ENCODE peak calls at places on chromosomes 7 and 10, in seven cellular contexts. Q, M, F, W, K, P and E are unnamed samples.
A peak's percentile ranks its signal among the peaks of the same experiment; 100 is the strongest.

GRCh38 chr10:23516530-23516929 is 77.7 kb downstream of the OTUD1 start:
- DNase-seq in M (no peak), K (no peak), W (no peak), P (no peak), F (no peak), Q (no peak), E (no peak)

GRCh38 chr7:50069613-50070012 is 23.4 kb downstream of the ZPBP start:
- DNase-seq in Q (no peak), K (peak; percentile 31), W (peak; percentile 21), M (no peak), F (no peak), P (no peak), E (no peak)

GRCh38 chr7:100575206-100575631 is 1.5 kb upstream of the SAP25 start:
- DNase-seq in W (no peak), P (no peak), M (no peak), K (no peak), Q (no peak), F (no peak), E (no peak)

GRCh38 chr7:90999989-91000979 is 263.9 kb upstream of the FZD1 start:
- DNase-seq in Q (no peak), F (no peak), M (no peak), P (no peak), K (no peak), W (no peak), E (no peak)

GRCh38 chr10:93402192-93402591 is 79.9 kb downstream of the MYOF start:
- DNase-seq in W (no peak), F (no peak), K (no peak), M (no peak), P (no peak), Q (no peak), E (no peak)

GRCh38 chr7:106679153-106679931 is 18.4 kb upstream of the CCDC71L start:
- DNase-seq in F (no peak), P (no peak), K (peak; percentile 19), Q (no peak), W (no peak), M (no peak), E (no peak)

GRCh38 chr10:62794306-62794705 is 10.2 kb upstream of the ADO start:
- DNase-seq in F (no peak), P (no peak), M (no peak), W (no peak), Q (no peak), K (no peak), E (no peak)

GRCh38 chr10:117254774-117255735 is 14.1 kb downstream of the SLC18A2 start:
- DNase-seq in F (peak; percentile 70), Q (no peak), K (no peak), M (no peak), W (no peak), P (no peak), E (no peak)

GRCh38 chr7:158743219-158743618 is 38.6 kb upstream of the NCAPG2 start:
- DNase-seq in M (no peak), P (no peak), W (no peak), F (no peak), K (no peak), Q (no peak), E (no peak)

GRCh38 chr7:265192-265997 is 24.6 kb upstream of the FOXL3 start:
- DNase-seq in W (no peak), Q (no peak), K (no peak), P (no peak), M (peak; percentile 5), F (peak; percentile 64), E (no peak)

GRCh38 chr10:17647316-17647715 is 3.4 kb downstream of the STAM start:
- DNase-seq in F (no peak), Q (no peak), W (no peak), K (no peak), M (no peak), P (no peak), E (no peak)
- H3K4me1 ChIP-seq in F (peaks cover 13% of the 10 kb centered on the region), Q (peaks cover 63% of the 10 kb centered on the region), W (peaks cover 60% of the 10 kb centered on the region), K (peaks cover 12% of the 10 kb centered on the region), M (peaks cover 34% of the 10 kb centered on the region), P (peaks cover 3% of the 10 kb centered on the region), E (peaks cover 32% of the 10 kb centered on the region)

GRCh38 chr10:98168147-98168546 is 33.7 kb downstream of the R3HCC1L start:
- DNase-seq in Q (no peak), K (no peak), W (no peak), F (no peak), P (no peak), M (no peak), E (no peak)

GRCh38 chr10:98167191-98167590 is 32.7 kb downstream of the R3HCC1L start:
- DNase-seq in W (no peak), P (no peak), K (no peak), Q (no peak), M (no peak), F (no peak), E (no peak)

GRCh38 chr10:98158576-98158975 is 24.1 kb downstream of the R3HCC1L start:
- DNase-seq in M (no peak), Q (no peak), K (no peak), P (no peak), W (no peak), F (no peak), E (no peak)

GRCh38 chr10:98168766-98169165 is 34.3 kb downstream of the R3HCC1L start:
- DNase-seq in Q (no peak), P (no peak), M (no peak), K (no peak), W (no peak), F (no peak), E (no peak)

GRCh38 chr10:98163941-98164340 is 29.5 kb downstream of the R3HCC1L start:
- DNase-seq in Q (no peak), F (no peak), P (no peak), M (no peak), W (no peak), K (no peak), E (no peak)
- H3K36me3 ChIP-seq in Q (no peaks in the 10 kb centered on the region), F (peaks cover 7% of the 10 kb centered on the region), P (peaks cover 31% of the 10 kb centered on the region), M (no peaks in the 10 kb centered on the region), W (no peaks in the 10 kb centered on the region), K (no peaks in the 10 kb centered on the region), E (no peaks in the 10 kb centered on the region)

DNA sequence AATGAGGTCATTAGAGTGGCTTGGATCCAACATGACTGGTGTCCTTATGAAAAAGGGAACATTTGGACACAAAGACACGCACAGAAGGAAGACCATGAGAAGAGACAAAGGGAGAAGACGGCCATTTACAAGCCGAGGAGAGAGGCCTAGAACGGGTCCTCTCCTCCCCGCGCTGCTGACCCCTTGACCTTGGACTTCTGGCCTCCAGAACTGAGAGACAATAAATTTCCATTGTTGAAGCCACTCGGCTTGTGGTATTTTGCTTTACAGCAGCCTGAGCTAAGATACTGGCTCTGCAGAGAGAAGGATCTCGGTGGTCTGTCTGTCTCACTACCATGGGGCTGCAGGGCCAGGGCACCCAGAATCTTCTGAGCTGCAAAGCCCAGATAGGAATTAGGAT is 38.1 kb upstream of the ECHDC3 start:
- DNase-seq in M (no peak), W (no peak), P (no peak), K (no peak), Q (no peak), F (no peak), E (no peak)
- H3K4me1 ChIP-seq in M (no peaks in the 10 kb centered on the region), W (no peaks in the 10 kb centered on the region), P (no peaks in the 10 kb centered on the region), K (no peaks in the 10 kb centered on the region), Q (no peaks in the 10 kb centered on the region), F (no peaks in the 10 kb centered on the region), E (no peaks in the 10 kb centered on the region)

GRCh38 chr7:103317009-103317408 is 19.8 kb downstream of the PMPCB start:
- DNase-seq in F (no peak), P (no peak), M (no peak), Q (no peak), K (no peak), W (no peak), E (no peak)

GRCh38 chr7:103314849-103315248 is 17.6 kb downstream of the PMPCB start:
- DNase-seq in P (no peak), Q (no peak), W (no peak), K (no peak), M (no peak), F (no peak), E (no peak)

DNA sequence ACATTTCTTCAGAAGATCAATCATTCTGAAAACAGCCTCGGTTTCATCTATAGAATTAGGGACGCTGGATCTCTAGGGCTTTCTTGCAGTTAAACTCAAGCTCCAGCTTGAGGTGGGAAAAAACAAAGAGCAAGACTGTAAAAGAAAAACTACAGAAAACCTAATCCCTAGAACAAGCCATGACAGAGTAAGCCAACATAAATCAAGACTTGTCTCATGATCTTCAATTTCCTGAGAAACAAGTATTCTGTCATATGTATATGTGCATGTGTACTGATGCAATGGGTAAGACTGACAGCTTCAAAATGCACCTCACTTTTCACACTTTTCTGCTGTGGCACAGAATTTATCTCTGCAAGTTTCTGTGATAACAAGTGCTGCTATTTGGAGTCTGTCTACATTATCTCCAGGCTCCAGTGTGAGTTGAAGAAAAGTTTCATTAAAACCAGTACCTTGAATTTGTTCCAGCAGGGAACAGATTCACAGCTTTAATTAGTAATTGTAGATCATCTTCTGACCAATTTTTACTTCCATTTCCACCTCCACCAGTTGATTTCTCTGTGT is 19.2 kb downstream of the PMPCB start:
- DNase-seq in Q (no peak), W (no peak), F (no peak), K (no peak), P (no peak), M (no peak), E (no peak)
- H3K36me3 ChIP-seq in Q (peaks cover 14% of the 10 kb centered on the region), W (peaks cover 59% of the 10 kb centered on the region), F (peaks cover 8% of the 10 kb centered on the region), K (no peaks in the 10 kb centered on the region), P (peaks cover 98% of the 10 kb centered on the region), M (peaks cover 18% of the 10 kb centered on the region), E (peaks cover 18% of the 10 kb centered on the region)

GRCh38 chr7:17936321-17936720 is 4.0 kb downstream of the SNX13 start:
- DNase-seq in K (no peak), M (no peak), Q (no peak), P (no peak), F (no peak), W (no peak), E (no peak)
- H3K4me1 ChIP-seq in K (no peaks in the 10 kb centered on the region), M (peaks cover 3% of the 10 kb centered on the region), Q (peaks cover 63% of the 10 kb centered on the region), P (no peaks in the 10 kb centered on the region), F (no peaks in the 10 kb centered on the region), W (peaks cover 58% of the 10 kb centered on the region), E (peaks cover 4% of the 10 kb centered on the region)

GRCh38 chr10:70426835-70427234 is 14.6 kb downstream of the NODAL start:
- DNase-seq in K (no peak), F (no peak), M (no peak), W (no peak), Q (no peak), P (no peak), E (no peak)
- H3K36me3 ChIP-seq in K (no peaks in the 10 kb centered on the region), F (peaks cover 9% of the 10 kb centered on the region), M (peaks cover 27% of the 10 kb centered on the region), W (peaks cover 37% of the 10 kb centered on the region), Q (no peaks in the 10 kb centered on the region), P (peaks cover 75% of the 10 kb centered on the region), E (peaks cover 37% of the 10 kb centered on the region)